ENCODE peak calls at places on chromosome X, in eight cellular contexts. H is bronchial epithelial cell, F is H7, L is thoracic aorta, S is AG10803, E is tibial artery, X is SJSA1, T is choroid plexus epithelial cell. M is an unnamed sample.

GRCh38 chrX:111410451-111410850 is 1.5 kb downstream of the DCX start:
- DNase-seq in S (no peak), L (no peak), H (no peak), E (no peak), T (no peak), F (no peak), X (no peak), M (no peak)

GRCh38 chrX:143934542-143934941 is 50.7 kb downstream of the UBE2NL start:
- DNase-seq in S (no peak), L (no peak), X (no peak), E (no peak), F (peak), H (no peak), T (no peak), M (no peak)

GRCh38 chrX:138791551-138791950 is 80.0 kb upstream of the FGF13 start:
- DNase-seq in X (no peak), T (no peak), F (no peak), E (no peak), S (peak), H (no peak), L (no peak), M (no peak)

GRCh38 chrX:18895157-18895952 is 88.6 kb downstream of the PHKA2 start:
- DNase-seq in E (peak), S (peak), L (no peak), H (peak), F (peak), X (no peak), T (peak), M (no peak)

GRCh38 chrX:68550193-68550592 is 51.3 kb downstream of the YIPF6 start:
- DNase-seq in H (peak), L (no peak), F (no peak), E (no peak), S (no peak), X (no peak), T (no peak), M (no peak)

GRCh38 chrX:13808865-13809264 is 8.0 kb downstream of the GPM6B start:
- DNase-seq in T (peak), X (no peak), H (no peak), E (no peak), S (peak), L (no peak), F (no peak), M (no peak)

GRCh38 chrX:46015653-46016052 is 529.6 kb downstream of the ZNF674 start:
- DNase-seq in L (no peak), F (no peak), H (peak), E (no peak), S (no peak), T (no peak), X (no peak), M (no peak)

GRCh38 chrX:118420462-118420861 is 74.6 kb downstream of the WDR44 start:
- DNase-seq in S (peak), X (no peak), E (no peak), F (no peak), L (no peak), T (peak), H (peak), M (no peak)

GRCh38 chrX:112147206-112147605 is 64.6 kb upstream of the TRPC5 start:
- DNase-seq in S (peak), T (peak), F (peak), E (no peak), L (no peak), X (no peak), H (no peak), M (no peak)

GRCh38 chrX:105701310-105702052 is 120.9 kb upstream of the NRK start:
- DNase-seq in E (no peak), H (peak), L (no peak), X (no peak), S (no peak), T (peak), F (peak), M (no peak)
- H3K4me3 ChIP-seq in E (no peak), H (no peak), L (no peak), X (no peak), S (no peak), T (no peak), F (no peak), M (no peak)

DNA sequence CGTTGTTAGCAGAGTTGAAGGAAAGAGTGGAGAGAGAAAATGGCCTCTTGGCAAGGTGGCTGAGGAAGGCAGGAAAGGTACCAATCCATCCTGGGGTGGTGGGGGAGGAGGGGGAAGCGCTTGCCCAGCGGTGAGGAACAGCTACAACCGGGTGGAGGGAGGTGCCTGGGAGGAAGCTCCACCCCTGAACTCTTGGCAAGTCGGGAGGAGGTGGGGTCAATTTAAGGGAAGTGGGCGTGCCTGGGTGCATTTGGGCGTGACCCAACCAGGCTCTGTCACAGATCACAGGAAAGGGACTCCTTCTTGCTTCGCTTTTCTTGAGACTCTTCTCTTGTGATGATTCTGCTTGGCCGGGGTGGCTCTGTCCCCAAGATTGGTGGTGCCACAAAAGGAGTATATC is 41.7 kb downstream of the BCORL1 start:
- DNase-seq in H (peak), X (no peak), T (peak), S (peak), L (peak), F (peak), E (peak), M (peak)
- H3K4me3 ChIP-seq in H (no peak), X (no peak), T (no peak), S (no peak), L (no peak), F (no peak), E (no peak), M (no peak)

GRCh38 chrX:10833299-10834169 is 213.1 kb upstream of the MID1 start:
- DNase-seq in T (peak), L (no peak), F (peak), E (peak), S (peak), H (peak), X (no peak), M (peak)
- H3K4me3 ChIP-seq in T (peak), L (peak), F (no peak), E (peak), S (peak), H (peak), X (no peak), M (peak)

DNA sequence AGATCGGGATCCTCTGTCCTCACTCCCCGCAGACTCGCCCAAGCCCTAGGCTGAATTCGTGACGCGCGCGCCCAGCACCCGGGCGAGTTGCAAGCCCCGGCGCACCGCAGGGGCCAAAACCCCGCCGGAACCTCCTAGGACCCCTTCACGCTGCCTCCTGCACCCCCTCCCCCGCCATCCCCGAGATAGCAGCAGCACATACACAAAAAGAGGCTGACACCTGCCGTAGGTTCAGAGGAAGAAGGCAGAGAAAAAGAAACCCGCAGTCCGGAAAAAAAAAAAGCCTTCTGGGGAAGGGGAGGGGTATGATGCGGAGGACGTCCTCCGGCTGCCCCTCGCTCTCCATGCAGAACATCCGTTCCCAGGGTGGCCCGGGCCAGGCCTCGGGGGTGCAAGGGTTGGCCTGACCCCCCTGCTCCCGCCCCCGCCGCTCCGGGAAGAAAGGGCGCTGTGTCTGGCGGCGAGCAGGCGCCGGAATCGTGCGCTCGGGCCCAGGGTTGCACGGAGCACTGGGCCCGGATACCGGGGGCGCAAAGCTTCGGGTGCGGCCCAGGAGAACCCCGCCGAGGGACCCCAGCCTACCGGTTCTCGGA is 2.5 kb downstream of the NLGN4X start:
- DNase-seq in T (no peak), H (no peak), F (peak), E (no peak), X (no peak), S (no peak), L (no peak), M (peak)
- H3K4me3 ChIP-seq in T (no peak), H (peak), F (peak), E (peak), X (peak), S (no peak), L (peak), M (peak)

GRCh38 chrX:125384843-125385242 is 65.2 kb downstream of the TEX13C start:
- DNase-seq in E (no peak), F (no peak), X (no peak), H (no peak), L (no peak), S (no peak), T (no peak), M (no peak)

GRCh38 chrX:125382889-125383288 is 63.2 kb downstream of the TEX13C start:
- DNase-seq in H (no peak), X (no peak), L (no peak), T (no peak), S (no peak), E (no peak), F (no peak), M (no peak)

GRCh38 chrX:125382148-125382628 is 62.5 kb downstream of the TEX13C start:
- DNase-seq in F (no peak), L (no peak), E (no peak), X (no peak), T (no peak), S (no peak), H (no peak), M (no peak)

GRCh38 chrX:125387945-125388344 is 68.3 kb downstream of the TEX13C start:
- DNase-seq in L (no peak), H (no peak), F (no peak), S (no peak), T (no peak), X (no peak), E (no peak), M (no peak)
- H3K4me3 ChIP-seq in L (no peak), H (no peak), F (peak), S (no peak), T (no peak), X (no peak), E (no peak), M (no peak)

GRCh38 chrX:51803833-51804232 is 60.6 kb downstream of the GSPT2 start:
- DNase-seq in H (no peak), X (no peak), L (no peak), F (no peak), S (no peak), E (no peak), T (peak), M (no peak)
- H3K4me3 ChIP-seq in H (peak), X (no peak), L (peak), F (peak), S (peak), E (peak), T (no peak), M (peak)

DNA sequence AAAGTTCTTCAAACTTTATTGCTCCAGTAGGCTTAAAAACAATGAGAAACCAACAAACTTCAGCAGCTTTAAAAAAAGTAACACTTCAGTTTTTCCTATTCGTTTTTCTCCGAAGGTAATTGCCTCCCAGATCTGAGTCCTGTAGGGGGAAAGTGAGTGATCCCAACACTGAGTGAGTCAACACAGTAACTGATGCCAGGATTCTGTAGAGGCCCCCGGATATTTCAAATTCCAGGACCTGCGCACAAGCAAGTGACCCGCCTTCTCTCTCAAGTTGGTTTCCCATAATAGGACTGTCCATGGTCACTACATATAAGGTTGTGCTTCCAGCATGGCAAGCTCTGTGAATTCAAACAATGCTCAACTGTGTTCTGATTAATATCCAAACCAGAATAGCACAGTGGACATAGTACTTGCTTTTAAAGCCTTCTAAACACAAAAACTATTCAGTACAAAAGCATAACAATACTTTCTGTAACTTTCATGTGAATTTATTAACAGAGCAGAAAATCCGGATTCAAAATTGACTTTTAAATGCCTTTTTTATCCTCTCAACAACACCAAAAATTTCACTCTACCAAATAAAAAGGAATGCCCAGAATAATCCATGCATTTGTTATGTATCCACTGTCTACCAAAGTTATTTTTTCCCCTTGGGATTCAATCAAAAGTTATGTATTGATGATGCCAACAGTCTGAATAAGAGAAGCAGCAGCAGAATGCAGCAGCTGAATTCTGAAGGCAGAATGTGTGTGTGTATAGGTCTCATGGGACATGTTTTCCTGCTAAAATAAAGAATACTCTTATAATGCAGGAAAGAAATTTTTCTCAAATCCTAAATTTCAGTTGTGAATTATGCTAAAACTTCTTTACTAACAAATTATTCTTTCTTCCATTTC is at the start of gene DMD:
- DNase-seq in F (no peak), H (peak), L (peak), E (peak), T (peak), X (peak), S (peak), M (no peak)
- H3K4me3 ChIP-seq in F (no peak), H (no peak), L (peak), E (peak), T (peak), X (peak), S (no peak), M (no peak)

GRCh38 chrX:148448686-148449085 is 51.7 kb upstream of the AFF2 start:
- DNase-seq in S (no peak), F (no peak), H (no peak), L (no peak), X (no peak), E (no peak), T (no peak), M (no peak)
- H3K4me3 ChIP-seq in S (no peak), F (no peak), H (no peak), L (no peak), X (no peak), E (no peak), T (no peak), M (no peak)

GRCh38 chrX:74419861-74420193 is 1.5 kb upstream of the SLC16A2 start:
- DNase-seq in H (peak), E (no peak), F (no peak), S (no peak), X (no peak), L (no peak), T (no peak), M (peak)
- H3K4me3 ChIP-seq in H (peak), E (peak), F (peak), S (peak), X (peak), L (peak), T (peak), M (peak)

GRCh38 chrX:119677654-119677981 is 15.3 kb downstream of the SEPTIN6 start:
- DNase-seq in T (no peak), H (no peak), E (no peak), F (no peak), X (no peak), S (no peak), L (no peak), M (no peak)
- H3K4me3 ChIP-seq in T (no peak), H (no peak), E (no peak), F (no peak), X (no peak), S (no peak), L (no peak), M (no peak)

M was measured in pancreas.